ENCODE peak calls at places on chromosomes 7 and 10, in seven cellular contexts. Q, T, C, S, G, U and Y are unnamed samples.

GRCh38 chr7:116585392-116585791 is 60.6 kb downstream of the CAV1 start:
- DNase-seq in G (no peak), S (no peak), C (no peak), U (no peak), T (no peak), Q (no peak), Y (no peak)

GRCh38 chr7:42831051-42831952 is 80.6 kb downstream of the C7orf25 start:
- DNase-seq in U (peak), G (no peak), Q (peak), C (peak), T (peak), S (peak), Y (no peak)

GRCh38 chr7:34143397-34143796 is 238.1 kb downstream of the BMPER start:
- DNase-seq in G (no peak), Q (no peak), U (no peak), C (no peak), S (no peak), T (no peak), Y (no peak)

GRCh38 chr7:32037650-32038198 is 32.5 kb downstream of the PDE1C start:
- DNase-seq in U (no peak), S (no peak), Q (no peak), T (no peak), C (no peak), G (no peak), Y (no peak)

GRCh38 chr10:132382231-132382922 is 14.6 kb upstream of the PWWP2B start:
- DNase-seq in G (no peak), S (no peak), C (no peak), T (no peak), U (no peak), Q (no peak), Y (no peak)

GRCh38 chr10:114698271-114699185 is 40.5 kb upstream of the ABLIM1 start:
- DNase-seq in Q (no peak), S (no peak), T (no peak), C (no peak), U (no peak), G (no peak), Y (no peak)

GRCh38 chr7:78746261-78746660 is 707.2 kb downstream of the MAGI2 start:
- DNase-seq in S (no peak), G (no peak), U (no peak), T (no peak), C (no peak), Q (no peak), Y (no peak)

GRCh38 chr10:88944813-88945212 is 7.8 kb downstream of the ACTA2 start:
- DNase-seq in T (no peak), Q (no peak), C (no peak), S (no peak), G (no peak), U (no peak), Y (peak)

GRCh38 chr10:125742465-125742864 is 23.0 kb downstream of the EDRF1 start:
- DNase-seq in Q (no peak), U (no peak), C (no peak), T (no peak), G (no peak), S (no peak), Y (no peak)

GRCh38 chr10:103941801-103942200 is 23.8 kb upstream of the STN1 start:
- DNase-seq in Q (no peak), C (no peak), U (no peak), T (no peak), G (no peak), S (no peak), Y (no peak)

GRCh38 chr10:17793041-17793440 is 16.1 kb upstream of the MRC1 start:
- DNase-seq in C (no peak), S (no peak), T (no peak), U (no peak), G (no peak), Q (no peak), Y (no peak)

GRCh38 chr10:112852308-112852707 is 97.7 kb upstream of the TCF7L2 start:
- DNase-seq in S (no peak), U (peak), Q (no peak), C (peak), T (peak), G (no peak), Y (no peak)

GRCh38 chr7:296546-296945 is 6.6 kb downstream of the FOXL3 start:
- DNase-seq in C (no peak), G (no peak), T (no peak), Q (no peak), U (no peak), S (no peak), Y (no peak)

GRCh38 chr7:157010588-157011332 is at the start of gene MNX1:
- DNase-seq in C (no peak), Q (peak), S (no peak), U (peak), T (peak), G (peak), Y (peak)

GRCh38 chr7:55485501-55486171 is 86.7 kb downstream of the VOPP1 start:
- DNase-seq in U (no peak), T (no peak), C (no peak), S (no peak), Q (no peak), G (no peak), Y (no peak)

GRCh38 chr10:25725917-25726716 is 207.9 kb upstream of the MYO3A start:
- DNase-seq in C (peak), Q (peak), S (peak), G (peak), U (no peak), T (no peak), Y (peak)

GRCh38 chr7:151172273-151173141 is 5.0 kb upstream of the GBX1 start:
- DNase-seq in U (peak), C (peak), T (peak), G (peak), S (peak), Q (peak), Y (peak)

GRCh38 chr10:3239920-3240909 is 67.6 kb upstream of the PITRM1 start:
- DNase-seq in G (no peak), Q (no peak), C (no peak), S (no peak), T (no peak), U (peak), Y (no peak)

GRCh38 chr7:45171946-45172345 is 14.4 kb downstream of the RAMP3 start:
- DNase-seq in Q (no peak), G (no peak), U (no peak), T (peak), C (no peak), S (no peak), Y (no peak)

GRCh38 chr7:111018960-111019835 is 71.7 kb upstream of the LRRN3 start:
- DNase-seq in T (no peak), Q (peak), S (no peak), U (no peak), C (no peak), G (no peak), Y (no peak)

DNA sequence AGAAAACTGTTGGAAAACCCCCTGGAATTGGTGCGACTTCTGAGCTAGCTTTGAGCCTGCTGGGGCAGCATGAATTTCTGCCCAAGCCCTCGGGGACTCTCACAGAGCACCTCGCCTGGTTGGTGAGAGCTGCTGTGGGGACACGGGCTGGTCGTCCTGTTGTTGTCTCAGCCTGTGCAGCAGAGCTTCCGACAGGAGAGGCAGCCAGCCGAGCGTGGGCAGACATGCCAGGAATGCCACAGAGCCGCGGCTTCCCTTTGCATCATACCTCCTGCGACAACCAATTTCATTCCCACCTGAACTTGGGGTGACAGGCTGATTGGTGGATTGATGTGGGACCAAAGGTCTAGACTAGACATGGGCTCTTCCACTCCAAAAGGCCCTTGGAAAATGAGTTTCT is 60.2 kb upstream of the NRBF2 start:
- DNase-seq in U (no peak), Q (no peak), T (no peak), C (no peak), G (no peak), S (no peak), Y (no peak)
- TF ChIP-seq CTCF in U (no peak), Q (no peak), T (no peak), C (no peak), G (no peak), S (no peak), Y (no peak)

GRCh38 chr10:80200259-80200658 is 5.1 kb downstream of the ANXA11 start:
- DNase-seq in T (no peak), S (no peak), Q (no peak), C (no peak), G (no peak), U (no peak), Y (no peak)

GRCh38 chr10:80197972-80198591 is 7.3 kb downstream of the ANXA11 start:
- DNase-seq in T (no peak), G (no peak), C (no peak), Q (no peak), S (no peak), U (no peak), Y (no peak)

GRCh38 chr10:80200687-80201086 is 4.7 kb downstream of the ANXA11 start:
- DNase-seq in C (no peak), Q (no peak), S (no peak), U (no peak), T (no peak), G (no peak), Y (no peak)

GRCh38 chr10:80201592-80202256 is 3.6 kb downstream of the ANXA11 start:
- DNase-seq in U (no peak), T (no peak), Q (no peak), G (no peak), C (no peak), S (no peak), Y (no peak)

GRCh38 chr10:80199828-80200227 is 5.5 kb downstream of the ANXA11 start:
- DNase-seq in U (peak), Q (no peak), G (no peak), S (peak), T (peak), C (peak), Y (no peak)
- TF ChIP-seq CTCF in U (peak), Q (peak), G (no peak), S (peak), T (peak), C (peak), Y (no peak)

GRCh38 chr10:127524229-127524628 is 24.9 kb upstream of the NPS start:
- DNase-seq in S (no peak), U (no peak), G (no peak), Q (no peak), T (no peak), C (no peak), Y (no peak)
- TF ChIP-seq CTCF in S (peak), U (no peak), G (no peak), Q (no peak), T (no peak), C (no peak), Y (no peak)

DNA sequence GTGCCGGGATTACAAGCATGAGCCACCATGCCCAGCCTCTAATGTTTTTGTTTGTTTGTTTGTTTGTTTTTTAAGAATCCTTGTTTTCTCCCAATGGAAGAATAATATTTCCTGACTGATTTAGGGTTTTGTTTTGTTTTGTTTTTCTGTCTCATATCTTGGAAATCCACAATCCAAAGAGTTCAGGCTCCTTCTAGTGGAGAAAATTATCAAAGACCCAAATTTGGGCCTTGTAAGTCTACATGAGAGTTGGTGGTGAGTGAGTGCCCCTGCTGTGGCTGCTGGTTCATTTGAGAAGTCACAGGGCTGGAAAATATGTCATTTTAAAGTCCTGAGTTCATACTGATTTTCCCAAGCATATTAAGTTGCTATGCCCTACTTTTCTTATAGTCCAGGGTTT is 33.5 kb upstream of the KLHL7 start:
- DNase-seq in S (no peak), G (no peak), Q (peak), C (no peak), T (no peak), U (no peak), Y (no peak)
- TF ChIP-seq CTCF in S (peak), G (peak), Q (peak), C (peak), T (peak), U (no peak), Y (no peak)

GRCh38 chr10:4541292-4541691 is 284.7 kb upstream of the AKR1E2 start:
- DNase-seq in S (peak), G (no peak), U (no peak), Q (no peak), C (no peak), T (no peak), Y (no peak)
- TF ChIP-seq CTCF in S (peak), G (peak), U (no peak), Q (peak), C (no peak), T (no peak), Y (no peak)